ENCODE peak calls at places on chromosomes 5 and 9, in eight cellular contexts. P is PC-9; E is AG04450; K is effector memory CD8-positive, alpha-beta T cell; Z is left cardiac atrium; O is nucleus accumbens; G is activated naive CD8-positive, alpha-beta T cell treated with anti-CD3 and anti-CD28 coated beads, Interleukin-2, amount 50 U/mL, for 24 hours; B is AG08395. C is an unnamed sample.

GRCh38 chr9:107044872-107045271 is 181.9 kb downstream of the ZNF462 start:
- DNase-seq in B (no peak), O (no peak), G (peak; percentile 10), Z (no peak), E (no peak), K (no peak), P (no peak), C (no peak)

GRCh38 chr9:13360188-13360587 is 80.7 kb upstream of the MPDZ start:
- DNase-seq in K (no peak), P (no peak), B (no peak), E (no peak), Z (no peak), G (no peak), O (no peak), C (no peak)

GRCh38 chr9:90578116-90578815 is 64.4 kb downstream of the DIRAS2 start:
- DNase-seq in G (no peak), B (no peak), P (peak; percentile 80), Z (no peak), E (no peak), K (no peak), O (no peak), C (no peak)

GRCh38 chr9:109941771-109942170 is 161.8 kb downstream of the PALM2AKAP2 start:
- DNase-seq in O (no peak), K (no peak), P (no peak), E (no peak), Z (no peak), G (no peak), B (no peak), C (no peak)

GRCh38 chr9:127135056-127135745 is 12.8 kb upstream of the ANGPTL2 start:
- DNase-seq in E (no peak), B (no peak), K (no peak), G (no peak), Z (no peak), P (no peak), O (no peak), C (no peak)

GRCh38 chr5:116444373-116445058 is 130.1 kb downstream of the SEMA6A start:
- DNase-seq in B (no peak), O (no peak), G (no peak), P (no peak), Z (no peak), K (no peak), E (no peak), C (no peak)

GRCh38 chr9:97873877-97874276 is 20.9 kb downstream of the FOXE1 start:
- DNase-seq in G (no peak), Z (no peak), K (no peak), O (no peak), P (peak; percentile 69), B (no peak), E (no peak), C (no peak)

GRCh38 chr9:113609562-113610318 is 146.2 kb downstream of the RGS3 start:
- DNase-seq in O (no peak), Z (peak; percentile 96), E (no peak), P (no peak), K (no peak), G (no peak), B (no peak), C (no peak)

GRCh38 chr5:124701873-124702272 is 44.6 kb downstream of the ZNF608 start:
- DNase-seq in P (no peak), G (no peak), E (no peak), Z (no peak), O (no peak), B (no peak), K (no peak), C (no peak)

GRCh38 chr5:179786861-179787260 is 6.9 kb upstream of the LTC4S start:
- DNase-seq in K (no peak), E (no peak), B (no peak), Z (no peak), G (no peak), P (no peak), O (no peak), C (no peak)

GRCh38 chr9:100589582-100589981 is 11.7 kb downstream of the CAVIN4 start:
- DNase-seq in Z (no peak), E (no peak), B (peak; percentile 48), G (no peak), O (no peak), K (no peak), P (no peak), C (no peak)

GRCh38 chr5:100901851-100902341 is 1.2 kb downstream of the ST8SIA4 start:
- DNase-seq in Z (peak; percentile 50), P (no peak), O (no peak), K (peak; percentile 75), B (no peak), G (peak; percentile 53), E (no peak), C (no peak)

GRCh38 chr9:35452481-35452880 is 37.4 kb upstream of the RUSC2 start:
- DNase-seq in B (no peak), E (no peak), G (no peak), P (no peak), K (no peak), Z (no peak), O (no peak), C (no peak)

GRCh38 chr5:177300236-177300880 is 3.2 kb downstream of the RAB24 start:
- DNase-seq in E (peak; percentile 39), Z (peak; percentile 74), K (peak; percentile 56), O (no peak), G (peak; percentile 72), P (no peak), B (peak; percentile 55), C (no peak)

GRCh38 chr9:4113711-4114110 is 186.2 kb downstream of the GLIS3 start:
- DNase-seq in O (no peak), B (no peak), Z (no peak), K (no peak), P (no peak), G (no peak), E (no peak), C (no peak)

GRCh38 chr9:94882953-94883641 is 156.6 kb downstream of the AOPEP start:
- DNase-seq in K (no peak), G (no peak), Z (no peak), E (no peak), P (no peak), B (no peak), O (no peak), C (no peak)

GRCh38 chr5:149240354-149240998 is 31.2 kb upstream of the AFAP1L1 start:
- DNase-seq in G (peak; percentile 77), K (peak; percentile 82), Z (no peak), O (no peak), B (no peak), E (no peak), P (no peak), C (no peak)

GRCh38 chr5:59722875-59723274 is 170.7 kb downstream of the PDE4D start:
- DNase-seq in P (peak; percentile 42), B (no peak), O (no peak), E (no peak), K (no peak), G (no peak), Z (no peak), C (no peak)

GRCh38 chr5:65802080-65802479 is 80.1 kb downstream of the NLN start:
- DNase-seq in Z (no peak), K (no peak), E (no peak), P (no peak), G (no peak), O (peak; percentile 28), B (no peak), C (no peak)

GRCh38 chr9:35687306-35687705 is 2.4 kb downstream of the TPM2 start:
- DNase-seq in P (no peak), O (no peak), K (no peak), B (no peak), Z (no peak), G (no peak), E (no peak), C (no peak)

GRCh38 chr9:96500696-96501660 is 51.0 kb downstream of the HABP4 start:
- DNase-seq in G (no peak), K (no peak), E (no peak), B (no peak), Z (no peak), O (no peak), P (no peak), C (peak; percentile 45)

GRCh38 chr9:130333041-130334040 is 67.8 kb downstream of the HMCN2 start:
- DNase-seq in G (no peak), O (no peak), B (no peak), Z (no peak), E (peak; percentile 39), K (no peak), P (no peak), C (no peak)

GRCh38 chr9:132749316-132749715 is 79.1 kb downstream of the GTF3C4 start:
- DNase-seq in G (no peak), K (no peak), O (no peak), E (no peak), Z (no peak), B (no peak), P (no peak), C (no peak)

C was measured in AG04449.